ENCODE peak calls at places on chromosomes 7 and 10, in nine cellular contexts. U is WERI-Rb-1; J is amniotic stem cell; B is activated CD4-positive, alpha-beta T cell treated with anti-CD3 and anti-CD28 coated beads for 36 hours; O is activated naive CD8-positive, alpha-beta T cell treated with anti-CD3 and anti-CD28 coated beads, Interleukin-2, amount 50 U/mL, for 24 hours; Y is spleen; H is lower leg skin; V is Karpas-422; S is left colon. D is an unnamed sample.

GRCh38 chr10:116211682-116212081 is 61.3 kb downstream of the GFRA1 start:
- DNase-seq in S (no peak), U (no peak), J (peak), O (no peak), V (no peak), B (no peak), Y (no peak), H (no peak), D (no peak)

GRCh38 chr7:73644887-73645286 is 20.6 kb upstream of the MLXIPL start:
- DNase-seq in S (no peak), J (no peak), O (no peak), H (no peak), U (no peak), Y (no peak), V (no peak), B (no peak), D (no peak)

GRCh38 chr10:132716691-132717490 is 69.1 kb downstream of the NKX6-2 start:
- DNase-seq in B (no peak), U (no peak), J (no peak), H (no peak), V (no peak), Y (peak), O (no peak), S (no peak), D (no peak)

GRCh38 chr10:26446258-26446657 is 8.1 kb downstream of the APBB1IP start:
- DNase-seq in Y (no peak), H (no peak), J (no peak), O (no peak), V (no peak), B (no peak), U (no peak), S (no peak), D (no peak)

GRCh38 chr7:51034531-51035264 is 252.0 kb upstream of the GRB10 start:
- DNase-seq in Y (no peak), O (no peak), H (no peak), V (no peak), U (no peak), J (peak), B (no peak), S (no peak), D (peak)

GRCh38 chr10:83994351-83994750 is 145.0 kb upstream of the GHITM start:
- DNase-seq in Y (no peak), V (no peak), O (no peak), S (no peak), B (no peak), U (no peak), J (no peak), H (no peak), D (no peak)

GRCh38 chr10:14553434-14553833 is 221.3 kb downstream of the FAM107B start:
- DNase-seq in O (no peak), H (no peak), S (no peak), V (no peak), J (peak), Y (no peak), U (no peak), B (no peak), D (peak)

GRCh38 chr7:27185708-27186449 is 847 bp upstream of the HOXA11 start:
- DNase-seq in H (peak), Y (peak), O (no peak), J (no peak), U (peak), B (no peak), S (peak), V (no peak), D (no peak)

GRCh38 chr10:110462308-110463095 is 35.2 kb upstream of the DUSP5 start:
- DNase-seq in J (no peak), V (no peak), U (no peak), S (no peak), O (no peak), H (no peak), Y (peak), B (no peak), D (no peak)

D was measured in HT1080.